ENCODE peak calls at places on chromosomes 4 and X, in four cellular contexts. T, N, A and U are unnamed samples.

GRCh38 chrX:37776283-37776986 is 3.4 kb upstream of the CYBB start:
- DNase-seq in T (no peak), N (no peak), A (no peak), U (no peak)

GRCh38 chr4:165971941-165972340 is 98.9 kb downstream of the TLL1 start:
- DNase-seq in N (no peak), T (peak), A (no peak), U (no peak)

GRCh38 chr4:958314-958665 is 15.1 kb downstream of the DGKQ start:
- DNase-seq in A (no peak), T (no peak), N (no peak), U (no peak)

GRCh38 chr4:6263541-6264540 is 5.8 kb upstream of the WFS1 start:
- DNase-seq in N (no peak), A (no peak), T (peak), U (peak)

GRCh38 chr4:181661090-181661489 is 582.1 kb upstream of the TENM3 start:
- DNase-seq in N (no peak), A (no peak), T (peak), U (no peak)

GRCh38 chr4:77881460-77882295 is 19.0 kb downstream of the MRPL1 start:
- DNase-seq in N (no peak), A (no peak), T (peak), U (no peak)

GRCh38 chr4:22031423-22031822 is 82.9 kb upstream of the KCNIP4 start:
- DNase-seq in A (no peak), N (no peak), T (no peak), U (no peak)

GRCh38 chr4:54543088-54543795 is 114.5 kb upstream of the KIT start:
- DNase-seq in T (peak), A (no peak), N (no peak), U (no peak)

GRCh38 chrX:119734897-119735339 is 23.5 kb upstream of the SOWAHD start:
- DNase-seq in A (no peak), T (no peak), N (peak), U (peak)

GRCh38 chr4:71303850-71304249 is 35.0 kb upstream of the SLC4A4 start:
- DNase-seq in N (no peak), T (peak), A (no peak), U (no peak)

GRCh38 chrX:129701624-129702069 is 37.1 kb upstream of the XPNPEP2 start:
- DNase-seq in T (peak), A (no peak), N (no peak), U (no peak)

GRCh38 chr4:81723044-81723884 is 251.6 kb upstream of the RASGEF1B start:
- DNase-seq in T (no peak), N (no peak), A (no peak), U (no peak)

GRCh38 chr4:6298035-6298434 is 28.4 kb downstream of the WFS1 start:
- DNase-seq in T (no peak), A (no peak), N (no peak), U (no peak)

GRCh38 chr4:142345909-142346308 is 500.2 kb downstream of the INPP4B start:
- DNase-seq in N (no peak), A (no peak), T (no peak), U (no peak)

GRCh38 chr4:19178835-19179234 is 1072.9 kb upstream of the SLIT2 start:
- DNase-seq in T (no peak), A (no peak), N (no peak), U (no peak)

GRCh38 chr4:156972370-156972980 is 876 bp upstream of the PDGFC start:
- DNase-seq in T (no peak), N (no peak), A (no peak), U (no peak)

GRCh38 chrX:3582421-3582820 is 131.0 kb downstream of the PRKX start:
- DNase-seq in N (no peak), T (no peak), A (no peak), U (no peak)

GRCh38 chrX:26918633-26919032 is 544.5 kb downstream of the PPP4R3C start:
- DNase-seq in T (peak), N (peak), A (peak), U (no peak)

GRCh38 chr4:113869743-113870375 is 108.3 kb upstream of the CAMK2D start:
- DNase-seq in N (no peak), A (peak), T (peak), U (no peak)

GRCh38 chr4:125517831-125518230 is 203.1 kb downstream of the FAT4 start:
- DNase-seq in T (no peak), A (no peak), N (no peak), U (no peak)

GRCh38 chr4:48970471-48970921 is 15.6 kb upstream of the CWH43 start:
- DNase-seq in A (peak), T (peak), N (no peak), U (peak)

GRCh38 chrX:8194216-8194615 is 23.1 kb upstream of the VCX2 start:
- DNase-seq in T (no peak), N (no peak), A (no peak), U (no peak)

DNA sequence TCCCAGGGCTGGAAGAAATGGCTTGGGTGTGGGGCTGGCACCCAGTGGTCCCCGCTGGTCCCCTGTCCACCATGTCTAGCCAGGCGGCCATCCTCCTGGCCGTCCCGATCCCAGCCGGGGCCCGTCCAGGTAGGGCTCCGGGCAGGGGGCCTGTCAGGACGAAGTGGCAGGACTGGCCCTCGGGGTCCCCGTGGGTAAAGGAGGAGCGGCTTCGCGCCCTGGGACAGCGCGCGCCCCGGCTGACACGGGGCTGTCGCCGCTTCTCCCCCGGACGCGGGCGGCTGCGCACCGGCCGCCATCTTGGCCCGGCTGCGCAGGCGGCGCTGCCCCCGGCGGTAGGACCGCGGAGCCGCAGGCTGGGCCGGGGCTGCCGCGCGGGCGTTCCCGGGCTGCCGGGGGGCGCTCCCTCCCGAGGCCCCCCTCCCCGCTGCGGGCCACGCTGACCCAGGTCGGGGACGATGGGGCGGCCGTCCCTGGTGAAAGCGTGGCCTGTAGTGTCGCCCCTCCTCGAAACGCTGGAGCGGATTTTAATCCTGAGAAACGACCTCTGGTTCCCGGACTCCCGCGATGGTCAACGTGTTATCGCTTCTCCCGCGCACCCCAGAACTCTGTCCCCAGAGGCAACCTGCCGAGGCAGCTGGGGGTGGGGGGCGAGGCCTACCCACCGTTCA is 60.4 kb upstream of the BCOR start:
- DNase-seq in T (peak), N (peak), A (no peak), U (peak)
- TF ChIP-seq CTCF in T (no peak), N (peak), A (no peak), U (peak)

DNA sequence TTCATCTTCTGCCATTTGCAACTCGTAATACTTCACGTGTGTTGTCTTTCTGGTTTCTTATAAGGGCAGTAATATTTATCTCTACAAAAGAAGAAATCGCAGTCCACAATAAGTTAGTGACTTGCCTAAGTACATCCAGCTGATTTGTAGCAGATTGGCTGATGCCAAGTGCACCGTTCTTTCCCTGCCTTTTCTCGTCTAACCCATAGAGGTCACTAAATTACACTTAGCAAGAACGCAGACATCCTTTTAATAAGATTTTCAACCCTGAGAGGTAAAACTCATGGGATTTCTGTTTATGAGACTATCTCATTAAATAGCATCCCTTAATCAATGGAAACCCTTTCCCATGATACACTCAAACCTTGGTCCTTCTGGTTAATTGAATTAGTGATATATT is 408.6 kb upstream of the ACTRT1 start:
- DNase-seq in T (no peak), A (no peak), N (no peak), U (no peak)
- TF ChIP-seq CTCF in T (no peak), A (no peak), N (no peak), U (no peak)

GRCh38 chrX:34467437-34467836 is 189.6 kb downstream of the TMEM47 start:
- DNase-seq in N (no peak), T (peak), A (no peak), U (no peak)

DNA sequence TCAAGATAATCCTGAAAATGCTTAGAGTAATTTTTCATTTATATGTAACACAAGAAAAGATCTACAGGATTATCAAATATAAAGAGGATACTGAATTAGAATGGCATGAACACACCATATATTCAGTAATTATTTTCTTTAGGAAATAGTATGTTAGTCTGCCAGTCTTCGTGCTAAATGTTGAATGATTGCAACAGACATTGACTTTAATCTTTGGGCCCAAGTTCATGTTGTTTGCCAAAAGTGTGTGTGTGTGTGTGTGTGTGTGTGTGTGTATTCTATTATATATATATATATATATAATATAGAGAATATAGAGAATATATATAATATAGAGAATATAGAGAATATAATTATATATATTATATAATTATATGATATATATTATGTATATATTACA is 186.6 kb downstream of the TMEM47 start:
- DNase-seq in T (no peak), N (no peak), A (no peak), U (no peak)
- TF ChIP-seq CTCF in T (no peak), N (no peak), A (no peak), U (no peak)

GRCh38 chr4:7769936-7770674 is 169.6 kb downstream of the AFAP1 start:
- DNase-seq in T (peak), N (peak), A (no peak), U (peak)
- TF ChIP-seq CTCF in T (peak), N (peak), A (peak), U (no peak)

GRCh38 chrX:55715847-55716246 is 1.7 kb upstream of the RRAGB start:
- DNase-seq in T (no peak), N (no peak), A (no peak), U (no peak)
- TF ChIP-seq CTCF in T (no peak), N (no peak), A (peak), U (no peak)

GRCh38 chrX:153643431-153644351 is 3.3 kb upstream of the DUSP9 start:
- DNase-seq in T (peak), A (no peak), N (peak), U (no peak)

GRCh38 chrX:153645921-153646481 is 1.0 kb upstream of the DUSP9 start:
- DNase-seq in A (no peak), N (peak), T (no peak), U (no peak)

GRCh38 chrX:153642655-153643430 is 4.2 kb upstream of the DUSP9 start:
- DNase-seq in A (no peak), T (no peak), N (peak), U (no peak)

GRCh38 chrX:153645151-153645550 is 1.9 kb upstream of the DUSP9 start:
- DNase-seq in A (no peak), N (no peak), T (no peak), U (no peak)

GRCh38 chrX:153644356-153645125 is 2.5 kb upstream of the DUSP9 start:
- DNase-seq in A (no peak), T (no peak), N (peak), U (no peak)
- TF ChIP-seq CTCF in A (no peak), T (no peak), N (no peak), U (peak)

GRCh38 chr4:109978704-109979103 is 66.0 kb downstream of the EGF start:
- DNase-seq in T (no peak), A (no peak), N (no peak), U (no peak)
- TF ChIP-seq CTCF in T (no peak), A (peak), N (no peak), U (no peak)

DNA sequence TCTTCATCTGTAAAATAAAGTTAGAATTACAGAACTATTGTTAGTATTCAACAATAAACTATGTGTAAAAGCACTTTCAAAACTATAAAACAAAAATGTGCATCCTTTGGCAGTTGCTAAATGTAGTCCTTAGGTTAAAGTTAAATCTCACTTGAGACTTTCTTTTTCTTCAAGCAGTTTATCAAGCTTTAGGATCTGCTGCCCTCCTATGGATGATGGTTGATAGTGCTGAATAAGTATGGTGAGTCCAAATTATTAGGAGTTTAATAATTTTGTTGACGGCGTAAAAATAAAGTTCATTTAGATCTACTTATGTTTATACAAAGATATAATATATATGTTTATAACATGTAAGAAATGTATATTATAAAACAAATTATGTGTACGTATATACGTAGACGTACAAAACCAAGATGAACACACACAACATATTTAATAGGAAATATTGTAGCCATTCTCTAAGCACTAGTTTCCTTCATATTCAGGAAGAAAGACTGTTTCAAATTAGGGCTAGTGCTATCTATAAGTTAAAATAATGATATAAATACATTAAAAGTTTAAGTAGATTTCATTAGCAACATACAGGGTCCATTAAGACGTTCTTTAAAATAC is 22.3 kb downstream of the UGT2A2 start:
- DNase-seq in T (peak), A (peak), N (no peak), U (peak)
- TF ChIP-seq CTCF in T (peak), A (peak), N (peak), U (no peak)

DNA sequence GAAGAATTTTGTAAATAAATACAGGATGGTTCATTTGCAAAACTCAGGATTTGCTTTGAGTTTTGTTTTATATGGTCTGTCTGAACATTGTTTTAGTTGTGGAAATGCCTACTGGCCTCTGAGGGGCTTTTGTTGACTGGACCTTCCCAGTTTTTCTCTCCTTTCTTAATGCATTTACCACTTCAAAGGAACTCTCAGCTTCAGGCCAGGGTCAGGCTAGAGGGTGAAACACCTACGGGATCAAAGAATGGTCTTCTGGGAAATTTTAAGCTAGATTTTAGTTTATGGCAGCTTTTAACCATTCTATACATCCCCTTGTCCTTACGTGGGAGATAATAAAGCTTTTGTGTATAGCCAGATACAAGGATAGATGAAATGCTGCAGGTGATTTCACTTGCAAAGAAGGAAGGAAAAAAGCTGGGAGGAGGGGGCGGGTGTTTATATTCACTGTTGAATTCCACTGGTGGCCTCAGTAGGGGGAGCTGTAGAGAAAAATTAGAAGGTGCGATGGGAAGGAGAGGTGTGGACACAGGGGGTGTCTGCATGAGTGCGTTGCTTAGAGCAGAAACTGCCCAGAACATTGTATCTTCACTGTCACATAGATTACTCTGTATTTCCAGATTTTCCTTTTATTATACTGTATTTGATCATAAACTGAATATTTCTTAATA is 151.8 kb downstream of the TSPAN5 start:
- DNase-seq in T (no peak), N (no peak), A (no peak), U (peak)
- TF ChIP-seq CTCF in T (peak), N (peak), A (peak), U (no peak)